ENCODE peak calls at places on chromosomes 2 and 18, in four cellular contexts. S is glomerular endothelial cell, F is GM12865, O is GM19239. L is an unnamed sample.

GRCh38 chr2:1014802-1015201 is 64.2 kb downstream of the SNTG2 start:
- DNase-seq in O (no peak), F (no peak), S (no peak), L (no peak)

GRCh38 chr2:24080721-24081120 is 3.9 kb downstream of the TP53I3 start:
- DNase-seq in O (no peak), S (no peak), F (no peak), L (peak; percentile 53)

GRCh38 chr2:158726906-158727592 is 68.1 kb upstream of the DAPL1 start:
- DNase-seq in O (no peak), F (no peak), S (no peak), L (peak; percentile 19)

GRCh38 chr2:186105016-186105415 is 366.4 kb downstream of the FSIP2 start:
- DNase-seq in F (no peak), O (no peak), S (no peak), L (no peak)

GRCh38 chr2:142033393-142033792 is 97.4 kb downstream of the LRP1B start:
- DNase-seq in F (no peak), O (no peak), S (no peak), L (no peak)

GRCh38 chr2:28447943-28448737 is 47.7 kb upstream of the PLB1 start:
- DNase-seq in F (no peak), O (no peak), S (no peak), L (peak; percentile 89)

GRCh38 chr18:68803371-68803770 is 5.5 kb downstream of the CCDC102B start:
- DNase-seq in O (no peak), S (no peak), F (no peak), L (peak; percentile 96)

GRCh38 chr2:37829202-37829601 is 95.9 kb upstream of the RMDN2 start:
- DNase-seq in S (peak; percentile 85), F (peak; percentile 54), O (no peak), L (peak; percentile 99)

GRCh38 chr2:73297586-73297985 is 4.2 kb upstream of the EGR4 start:
- DNase-seq in F (no peak), S (no peak), O (no peak), L (no peak)

GRCh38 chr18:46474487-46475366 is 182.3 kb downstream of the LOXHD1 start:
- DNase-seq in S (no peak), O (no peak), F (peak; percentile 11), L (no peak)